ENCODE peak calls at places on chromosomes 7 and 10, in six cellular contexts. One of them, this sample, is unnamed.

GRCh38 chr7:79590571-79591274 is 137.3 kb upstream of the MAGI2 start:
- DNase-seq in aorta: no peak
- DNase-seq in Peyer's patch: no peak
- DNase-seq in stomach: no peak
- DNase-seq in T1000: no peak
- DNase-seq in ecto neural progenitor cell: no peak
- DNase-seq in this sample: no peak

GRCh38 chr10:132675031-132675740 is 110.8 kb downstream of the NKX6-2 start:
- DNase-seq in ecto neural progenitor cell: no peak
- DNase-seq in Peyer's patch: no peak
- DNase-seq in aorta: no peak
- DNase-seq in stomach: no peak
- DNase-seq in T1000: no peak
- DNase-seq in this sample: peak; percentile 29

GRCh38 chr7:130150587-130150986 is 54.6 kb downstream of the TMEM209 start:
- DNase-seq in Peyer's patch: peak; percentile 57
- DNase-seq in aorta: no peak
- DNase-seq in ecto neural progenitor cell: no peak
- DNase-seq in stomach: no peak
- DNase-seq in T1000: no peak
- DNase-seq in this sample: no peak

GRCh38 chr10:80472234-80473095 is 18.4 kb downstream of the TSPAN14 start:
- DNase-seq in Peyer's patch: no peak
- DNase-seq in aorta: no peak
- DNase-seq in T1000: peak; percentile 21
- DNase-seq in stomach: no peak
- DNase-seq in ecto neural progenitor cell: no peak
- DNase-seq in this sample: no peak

GRCh38 chr7:140653319-140654108 is 12.9 kb upstream of the DENND2A start:
- DNase-seq in aorta: peak; percentile 64
- DNase-seq in ecto neural progenitor cell: peak; percentile 73
- DNase-seq in T1000: peak; percentile 15
- DNase-seq in Peyer's patch: no peak
- DNase-seq in stomach: peak; percentile 62
- DNase-seq in this sample: no peak

GRCh38 chr7:135299245-135299644 is 65.6 kb downstream of the STRA8 start:
- DNase-seq in stomach: no peak
- DNase-seq in Peyer's patch: no peak
- DNase-seq in aorta: no peak
- DNase-seq in T1000: no peak
- DNase-seq in ecto neural progenitor cell: no peak
- DNase-seq in this sample: no peak

GRCh38 chr10:90451283-90451682 is 406.6 kb downstream of the HTR7 start:
- DNase-seq in Peyer's patch: no peak
- DNase-seq in stomach: no peak
- DNase-seq in aorta: no peak
- DNase-seq in ecto neural progenitor cell: no peak
- DNase-seq in T1000: no peak
- DNase-seq in this sample: no peak

GRCh38 chr7:55517936-55518689 is 54.2 kb downstream of the VOPP1 start:
- DNase-seq in Peyer's patch: peak; percentile 42
- DNase-seq in stomach: no peak
- DNase-seq in ecto neural progenitor cell: no peak
- DNase-seq in aorta: no peak
- DNase-seq in T1000: no peak
- DNase-seq in this sample: no peak

GRCh38 chr10:74824184-74825032 is 2.0 kb upstream of the KAT6B start:
- DNase-seq in stomach: no peak
- DNase-seq in T1000: no peak
- DNase-seq in aorta: peak; percentile 64
- DNase-seq in ecto neural progenitor cell: peak; percentile 51
- DNase-seq in Peyer's patch: peak; percentile 38
- DNase-seq in this sample: no peak

GRCh38 chr7:158517072-158517471 is 70.6 kb downstream of the PTPRN2 start:
- DNase-seq in stomach: no peak
- DNase-seq in Peyer's patch: no peak
- DNase-seq in ecto neural progenitor cell: no peak
- DNase-seq in aorta: no peak
- DNase-seq in T1000: no peak
- DNase-seq in this sample: no peak

GRCh38 chr7:99579956-99580777 is 17.9 kb upstream of the TMEM225B start:
- DNase-seq in Peyer's patch: peak; percentile 20
- DNase-seq in aorta: no peak
- DNase-seq in ecto neural progenitor cell: peak; percentile 87
- DNase-seq in stomach: no peak
- DNase-seq in T1000: no peak
- DNase-seq in this sample: peak; percentile 53

GRCh38 chr7:78062214-78062613 is 263.6 kb downstream of the PHTF2 start:
- DNase-seq in aorta: no peak
- DNase-seq in T1000: no peak
- DNase-seq in stomach: peak; percentile 28
- DNase-seq in ecto neural progenitor cell: no peak
- DNase-seq in Peyer's patch: no peak
- DNase-seq in this sample: no peak

GRCh38 chr7:11082552-11083213 is 109.0 kb downstream of the PHF14 start:
- DNase-seq in T1000: no peak
- DNase-seq in aorta: no peak
- DNase-seq in Peyer's patch: no peak
- DNase-seq in stomach: no peak
- DNase-seq in ecto neural progenitor cell: no peak
- DNase-seq in this sample: no peak

GRCh38 chr10:2948127-2948854 is 119.1 kb upstream of the PFKP start:
- DNase-seq in T1000: no peak
- DNase-seq in Peyer's patch: no peak
- DNase-seq in ecto neural progenitor cell: no peak
- DNase-seq in aorta: no peak
- DNase-seq in stomach: no peak
- DNase-seq in this sample: no peak

GRCh38 chr10:15035385-15036301 is 8.1 kb upstream of the OLAH start:
- DNase-seq in T1000: peak; percentile 99
- DNase-seq in Peyer's patch: peak; percentile 18
- DNase-seq in aorta: peak; percentile 57
- DNase-seq in stomach: no peak
- DNase-seq in ecto neural progenitor cell: peak; percentile 50
- DNase-seq in this sample: no peak